ENCODE peak calls at places on chromosomes 2 and 18, in five cellular contexts. W, M, C, L and I are unnamed samples.
A peak's percentile ranks its signal among the peaks of the same experiment; 100 is the strongest.

GRCh38 chr18:39062426-39062825 is 1496.8 kb upstream of the CELF4 start:
- DNase-seq in W (no peak), M (no peak), C (no peak), L (no peak), I (no peak)

GRCh38 chr2:106516436-106516835 is 29.3 kb downstream of the CD8B2 start:
- DNase-seq in W (no peak), M (no peak), C (no peak), L (no peak), I (no peak)

GRCh38 chr2:96163768-96164429 is 18.7 kb upstream of the DUSP2 start:
- DNase-seq in W (no peak), M (peak; percentile 87), C (no peak), L (no peak), I (no peak)

GRCh38 chr2:180056367-180057118 is 49.4 kb upstream of the CWC22 start:
- DNase-seq in W (no peak), M (no peak), C (no peak), L (no peak), I (no peak)

GRCh38 chr2:65529419-65529818 is 97.0 kb upstream of the SPRED2 start:
- DNase-seq in W (no peak), M (no peak), C (no peak), L (no peak), I (no peak)

GRCh38 chr2:20633794-20634259 is 17.1 kb downstream of the HS1BP3 start:
- DNase-seq in W (no peak), M (no peak), C (no peak), L (no peak), I (no peak)

GRCh38 chr2:236744316-236745105 is 174.9 kb downstream of the ACKR3 start:
- DNase-seq in W (no peak), M (no peak), C (peak; percentile 74), L (peak; percentile 90), I (peak; percentile 99)

GRCh38 chr2:38601463-38602135 is 1.1 kb downstream of the HNRNPLL start:
- DNase-seq in W (peak; percentile 44), M (no peak), C (peak; percentile 39), L (peak; percentile 47), I (peak; percentile 49)

GRCh38 chr18:57146956-57147636 is at the start of gene BOD1L2:
- DNase-seq in W (no peak), M (no peak), C (no peak), L (no peak), I (no peak)

GRCh38 chr2:179562330-179562885 is 297.8 kb upstream of the SESTD1 start:
- DNase-seq in W (no peak), M (no peak), C (no peak), L (no peak), I (no peak)

GRCh38 chr18:23487738-23488625 is 15.3 kb upstream of the RMC1 start:
- DNase-seq in W (peak; percentile 60), M (peak; percentile 62), C (peak; percentile 33), L (peak; percentile 19), I (peak; percentile 21)

GRCh38 chr2:170585067-170585466 is 130.1 kb upstream of the SP5 start:
- DNase-seq in W (no peak), M (no peak), C (no peak), L (no peak), I (no peak)

GRCh38 chr18:7273301-7273911 is 42.5 kb downstream of the LRRC30 start:
- DNase-seq in W (no peak), M (no peak), C (peak; percentile 28), L (peak; percentile 74), I (peak; percentile 37)

GRCh38 chr2:13533524-13533922 is 816.8 kb downstream of the TRIB2 start:
- DNase-seq in W (peak; percentile 63), M (no peak), C (no peak), L (no peak), I (no peak)

GRCh38 chr18:12102136-12102842 is 8.6 kb downstream of the ANKRD62 start:
- DNase-seq in W (no peak), M (no peak), C (no peak), L (no peak), I (no peak)

GRCh38 chr2:148022351-148022750 is 1.5 kb downstream of the MBD5 start:
- DNase-seq in W (no peak), M (no peak), C (no peak), L (no peak), I (no peak)

GRCh38 chr2:120253021-120253882 is 600 bp downstream of the RALB start:
- DNase-seq in W (peak; percentile 72), M (no peak), C (peak; percentile 78), L (peak; percentile 89), I (peak; percentile 65)

GRCh38 chr2:41038408-41038807 is 586.5 kb upstream of the SLC8A1 start:
- DNase-seq in W (no peak), M (no peak), C (peak; percentile 40), L (peak; percentile 43), I (peak; percentile 10)

GRCh38 chr2:31334311-31335026 is 80.1 kb downstream of the XDH start:
- DNase-seq in W (no peak), M (no peak), C (peak; percentile 56), L (no peak), I (peak; percentile 65)

GRCh38 chr2:206361407-206362045 is 81.8 kb upstream of the ADAM23 start:
- DNase-seq in W (no peak), M (no peak), C (no peak), L (no peak), I (no peak)

GRCh38 chr2:64857581-64858471 is 131.4 kb upstream of the SLC1A4 start:
- DNase-seq in W (no peak), M (no peak), C (peak; percentile 60), L (peak; percentile 51), I (peak; percentile 77)

GRCh38 chr2:147331790-147332419 is 512.9 kb upstream of the ACVR2A start:
- DNase-seq in W (peak; percentile 5), M (no peak), C (no peak), L (peak; percentile 6), I (peak; percentile 14)

GRCh38 chr2:234674781-234675201 is 177.9 kb upstream of the ARL4C start:
- DNase-seq in W (peak; percentile 80), M (no peak), C (peak; percentile 81), L (peak; percentile 81), I (peak; percentile 79)

GRCh38 chr2:29475446-29476006 is 360.3 kb downstream of the CLIP4 start:
- DNase-seq in W (no peak), M (no peak), C (no peak), L (no peak), I (no peak)

GRCh38 chr18:41940506-41941215 is 14.4 kb upstream of the PIK3C3 start:
- DNase-seq in W (no peak), M (no peak), C (peak; percentile 97), L (peak; percentile 92), I (peak; percentile 97)

GRCh38 chr2:7844414-7844961 is 837.4 kb upstream of the ID2 start:
- DNase-seq in W (no peak), M (no peak), C (no peak), L (no peak), I (no peak)

GRCh38 chr2:65955259-65955658 is 479.7 kb upstream of the MEIS1 start:
- DNase-seq in W (no peak), M (no peak), C (no peak), L (no peak), I (no peak)

GRCh38 chr18:73564073-73564472 is 583.6 kb downstream of the FBXO15 start:
- DNase-seq in W (no peak), M (no peak), C (peak; percentile 90), L (peak; percentile 78), I (peak; percentile 72)

GRCh38 chr2:218010116-218010837 is 7.5 kb upstream of the TNS1 start:
- DNase-seq in W (no peak), M (no peak), C (peak; percentile 51), L (peak; percentile 56), I (no peak)

GRCh38 chr2:39730685-39731302 is 48.3 kb downstream of the THUMPD2 start:
- DNase-seq in W (peak; percentile 60), M (no peak), C (peak; percentile 35), L (peak; percentile 46), I (no peak)

GRCh38 chr2:64492821-64493220 is 31.3 kb upstream of the AFTPH start:
- DNase-seq in W (no peak), M (no peak), C (no peak), L (no peak), I (no peak)

GRCh38 chr2:196365132-196365531 is 193.8 kb upstream of the STK17B start:
- DNase-seq in W (no peak), M (no peak), C (no peak), L (no peak), I (no peak)

GRCh38 chr2:31828891-31829290 is 181.9 kb downstream of the MEMO1 start:
- DNase-seq in W (no peak), M (no peak), C (peak; percentile 26), L (no peak), I (no peak)

GRCh38 chr2:137865954-137866540 is 98.2 kb upstream of the HNMT start:
- DNase-seq in W (peak; percentile 77), M (no peak), C (peak; percentile 39), L (peak; percentile 54), I (peak; percentile 26)

GRCh38 chr18:48975817-48976649 is 25.3 kb upstream of the SMAD7 start:
- DNase-seq in W (no peak), M (no peak), C (peak; percentile 57), L (peak; percentile 73), I (peak; percentile 40)

DNA sequence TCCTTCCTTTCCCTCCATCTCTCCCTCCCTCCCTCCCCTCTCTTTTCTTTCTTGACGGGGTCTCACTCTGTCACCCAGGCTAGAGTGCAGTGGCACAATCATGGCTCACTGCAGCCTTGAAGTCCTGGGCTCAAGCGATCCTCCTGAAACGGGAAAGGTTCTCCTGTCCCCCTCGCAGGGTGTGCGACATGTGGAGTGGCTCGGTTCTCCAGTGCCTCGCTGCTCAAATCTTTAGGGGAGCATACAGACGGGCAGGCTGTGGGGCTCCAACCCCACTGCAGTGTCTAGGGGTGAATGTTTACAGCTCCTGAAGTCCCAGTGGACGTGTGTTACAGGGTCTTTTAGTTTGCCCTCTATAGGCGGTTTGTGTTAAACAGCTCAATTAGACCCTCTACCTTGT is 74.0 kb downstream of the MEX3C start:
- DNase-seq in W (no peak), M (no peak), C (no peak), L (no peak), I (no peak)
- H3K4me2 ChIP-seq in W (no peak overlapping the region), M (no peak overlapping the region), C (no peak overlapping the region), L (no peak overlapping the region), I (no peak overlapping the region)

DNA sequence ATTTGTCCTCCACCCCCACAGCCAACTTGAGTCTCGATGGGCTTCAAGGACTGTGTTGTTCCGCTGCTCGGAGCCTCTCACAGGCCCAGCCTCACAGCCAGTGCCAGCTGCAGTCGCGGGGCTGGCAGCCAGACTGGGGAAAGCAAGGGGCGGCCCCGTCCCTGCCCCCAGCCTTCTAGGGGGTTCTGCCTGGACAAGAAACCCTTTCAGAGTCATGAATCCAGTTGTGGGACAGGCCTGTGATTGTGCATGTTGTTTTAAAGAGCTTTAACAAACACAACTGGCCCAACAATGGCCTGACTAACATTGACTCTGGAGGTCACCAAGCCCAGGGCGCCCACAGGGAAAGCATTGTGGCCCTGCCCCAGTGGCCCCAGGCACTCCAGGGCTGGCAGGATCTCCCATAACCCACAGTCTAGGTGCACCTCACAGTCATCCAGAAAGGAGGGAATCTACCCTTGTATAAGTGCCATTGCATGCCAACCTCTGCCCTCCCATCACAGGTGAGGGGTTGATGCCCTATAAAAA is 71.7 kb upstream of the DAPL1 start:
- DNase-seq in W (peak; percentile 72), M (no peak), C (no peak), L (no peak), I (no peak)
- H2AFZ ChIP-seq in W (no peak overlapping the region), M (no peak overlapping the region), C (peak overlapping the region; percentile 47), L (no peak overlapping the region), I (no peak overlapping the region)

GRCh38 chr2:127220102-127220806 is at the start of gene CYP27C1:
- DNase-seq in W (no peak), M (no peak), C (no peak), L (peak; percentile 37), I (peak; percentile 37)
- H3K9me3 ChIP-seq in W (no peaks in the 10 kb centered on the region), M (no peaks in the 10 kb centered on the region), C (peaks cover 18% of the 10 kb centered on the region), L (no peaks in the 10 kb centered on the region), I (no peaks in the 10 kb centered on the region)

GRCh38 chr18:55319517-55319905 is 268.5 kb downstream of the TCF4 start:
- DNase-seq in W (no peak), M (no peak), C (peak; percentile 62), L (no peak), I (peak; percentile 67)
- H3K4me2 ChIP-seq in W (no peak overlapping the region), M (peak overlapping the region; percentile 45), C (peak overlapping the region; percentile 67), L (no peak overlapping the region), I (peak overlapping the region; percentile 87)